ENCODE peak calls at places on chromosomes 12 and 14, in nine cellular contexts. U is GM23248, O is neural progenitor cell, N is SK-N-SH, L is GM23338, Z is hepatocyte, F is HCT116, G is PC-3, S is MM.1S. R is an unnamed sample.

GRCh38 chr12:78036889-78037288 is 206.2 kb downstream of the NAV3 start:
- DNase-seq in S (no peak), O (no peak), L (no peak), N (no peak), U (no peak), G (no peak), Z (no peak), F (no peak), R (no peak)

GRCh38 chr12:66693901-66694513 is 15.1 kb upstream of the GRIP1 start:
- DNase-seq in O (peak), S (peak), U (peak), N (peak), G (peak), F (peak), L (peak), Z (peak), R (peak)

GRCh38 chr14:29037428-29037827 is 270.8 kb downstream of the FOXG1 start:
- DNase-seq in L (no peak), G (no peak), N (no peak), U (peak), Z (no peak), O (no peak), S (no peak), F (no peak), R (no peak)

GRCh38 chr12:122022393-122023338 is 982 bp downstream of the BCL7A start:
- DNase-seq in O (peak), S (no peak), N (peak), F (no peak), U (peak), G (peak), L (peak), Z (peak), R (peak)

GRCh38 chr14:60922050-60922449 is 58.8 kb downstream of the TRMT5 start:
- DNase-seq in S (no peak), G (peak), L (no peak), N (peak), F (no peak), U (peak), Z (no peak), O (no peak), R (no peak)

GRCh38 chr14:32620303-32620702 is 291.2 kb downstream of the AKAP6 start:
- DNase-seq in U (peak), L (no peak), G (peak), O (no peak), F (no peak), S (no peak), N (no peak), Z (no peak), R (no peak)

GRCh38 chr12:39188689-39189088 is 254.2 kb downstream of the KIF21A start:
- DNase-seq in F (no peak), O (no peak), U (no peak), N (no peak), L (no peak), Z (no peak), S (no peak), G (no peak), R (no peak)

GRCh38 chr12:78086553-78087362 is 256.1 kb downstream of the NAV3 start:
- DNase-seq in L (no peak), G (peak), U (peak), F (no peak), O (no peak), N (peak), S (no peak), Z (no peak), R (no peak)

GRCh38 chr12:56684745-56685369 is 3.2 kb downstream of the PTGES3 start:
- DNase-seq in L (no peak), Z (no peak), G (peak), O (no peak), U (peak), N (no peak), F (no peak), S (peak), R (no peak)

GRCh38 chr14:91817566-91818325 is 49.6 kb downstream of the TC2N start:
- DNase-seq in U (no peak), L (peak), S (no peak), Z (no peak), G (no peak), N (no peak), F (no peak), O (peak), R (no peak)

GRCh38 chr14:94568186-94568585 is 6.9 kb downstream of the SERPINA4 start:
- DNase-seq in L (no peak), Z (no peak), G (no peak), O (no peak), N (no peak), U (no peak), F (no peak), S (no peak), R (no peak)

GRCh38 chr12:68956466-68956865 is 23.5 kb upstream of the CPM start:
- DNase-seq in Z (no peak), U (no peak), S (no peak), N (no peak), G (no peak), O (no peak), L (no peak), F (no peak), R (no peak)

GRCh38 chr12:98373019-98373554 is 142.3 kb upstream of the TMPO start:
- DNase-seq in Z (peak), L (peak), F (peak), O (peak), U (peak), S (peak), G (peak), N (peak), R (peak)

GRCh38 chr14:100881211-100882025 is 22.1 kb downstream of the RTL1 start:
- DNase-seq in N (no peak), Z (no peak), U (no peak), F (no peak), S (no peak), L (no peak), G (no peak), O (no peak), R (no peak)

GRCh38 chr14:61524936-61525292 is 170.4 kb upstream of the HIF1A start:
- DNase-seq in G (no peak), U (peak), Z (no peak), O (no peak), S (no peak), L (no peak), N (no peak), F (no peak), R (no peak)

GRCh38 chr14:90381999-90382451 is 14.8 kb upstream of the CALM1 start:
- DNase-seq in L (peak), S (no peak), G (peak), U (peak), N (peak), O (peak), Z (peak), F (no peak), R (peak)

GRCh38 chr12:92073123-92073522 is 72.5 kb downstream of the BTG1 start:
- DNase-seq in N (no peak), G (no peak), F (no peak), S (no peak), L (no peak), Z (no peak), U (no peak), O (no peak), R (no peak)
- TF ChIP-seq EZH2phosphoT487 in N (no peak), G (no peak), F (no peak), S (no peak), L (no peak), Z (no peak), U (no peak), O (no peak), R (no peak)

DNA sequence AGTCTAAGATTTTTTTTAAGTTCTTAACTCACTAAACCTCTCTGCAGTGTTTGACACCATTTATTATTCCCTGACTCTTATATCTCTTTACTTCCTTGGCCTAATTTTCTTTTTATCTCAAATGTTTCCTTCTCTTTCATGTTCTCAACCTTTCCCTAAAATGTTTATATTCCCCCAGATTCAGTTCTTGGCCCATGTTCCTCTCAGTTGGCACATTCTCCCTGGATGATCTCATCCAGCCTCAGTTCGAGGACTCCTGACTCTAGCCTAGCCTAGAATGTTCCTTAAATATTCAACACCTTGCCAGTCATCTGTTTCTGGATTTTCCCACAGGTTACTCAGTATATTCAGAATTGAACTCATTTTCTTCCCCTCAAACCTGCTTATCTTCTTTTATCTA is 81.3 kb downstream of the SCN8A start:
- DNase-seq in U (peak), L (no peak), G (no peak), O (no peak), N (no peak), S (no peak), F (no peak), Z (no peak), R (no peak)
- TF ChIP-seq EZH2phosphoT487 in U (no peak), L (no peak), G (no peak), O (no peak), N (no peak), S (no peak), F (no peak), Z (no peak), R (no peak)

DNA sequence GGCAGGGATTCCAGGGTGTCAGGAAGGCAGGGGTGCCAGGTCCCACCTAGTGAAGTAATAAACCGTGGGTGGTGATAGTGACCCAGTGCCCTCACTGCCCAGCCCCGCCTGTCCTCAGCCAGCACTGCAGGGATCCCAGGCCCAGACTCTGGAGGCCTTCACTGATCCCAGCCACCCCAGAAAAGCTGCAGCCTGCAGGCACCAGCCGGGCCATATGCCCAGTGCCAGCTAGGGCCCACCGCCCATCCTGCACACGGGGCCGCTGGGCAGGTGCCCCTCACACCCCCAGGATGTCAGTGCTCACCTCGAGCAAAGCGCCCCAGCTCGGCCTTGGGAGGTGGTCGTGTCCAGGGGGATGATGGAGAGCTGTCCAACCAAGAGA is 400.7 kb downstream of the TMEM121 start:
- DNase-seq in U (no peak), F (no peak), G (no peak), L (no peak), N (no peak), S (no peak), O (no peak), Z (no peak), R (no peak)
- TF ChIP-seq EZH2phosphoT487 in U (no peak), F (no peak), G (no peak), L (no peak), N (no peak), S (no peak), O (no peak), Z (no peak), R (no peak)

DNA sequence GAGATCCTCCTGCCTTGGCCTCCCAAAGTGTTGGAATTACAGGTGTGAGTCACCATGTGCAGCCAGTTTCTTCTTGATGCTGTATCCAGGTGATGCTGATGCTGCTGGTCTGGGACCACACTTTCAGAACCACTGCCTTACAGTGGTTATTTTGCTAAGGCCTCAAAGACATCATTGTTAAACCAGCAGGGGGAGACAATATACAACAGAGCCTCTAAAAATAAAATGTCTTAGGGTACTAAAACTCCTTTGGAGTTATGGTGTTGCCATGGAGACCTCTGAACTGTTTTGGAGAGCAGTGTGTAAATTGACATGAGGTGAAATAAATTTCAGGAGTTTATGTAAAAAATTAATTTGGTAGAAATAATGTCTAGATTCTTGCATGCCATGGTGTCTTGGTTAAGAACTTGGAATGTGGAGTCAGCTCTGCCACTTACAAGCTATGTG is 1.1 kb upstream of the ARG2 start:
- DNase-seq in S (peak), F (no peak), U (peak), N (peak), Z (peak), G (peak), O (peak), L (peak), R (peak)
- TF ChIP-seq EZH2phosphoT487 in S (no peak), F (no peak), U (no peak), N (no peak), Z (no peak), G (no peak), O (no peak), L (no peak), R (no peak)

GRCh38 chr12:49227701-49228100 is 37.2 kb upstream of the TUBA1C start:
- DNase-seq in N (no peak), G (no peak), S (no peak), Z (no peak), O (peak), L (no peak), U (no peak), F (no peak), R (no peak)

GRCh38 chr12:49223590-49224369 is 34.9 kb upstream of the TUBA1A start:
- DNase-seq in U (no peak), N (peak), S (no peak), Z (no peak), F (no peak), O (peak), L (no peak), G (no peak), R (no peak)

GRCh38 chr12:49223122-49223521 is 34.2 kb upstream of the TUBA1A start:
- DNase-seq in S (no peak), U (no peak), Z (no peak), G (no peak), O (no peak), N (no peak), L (no peak), F (no peak), R (no peak)

GRCh38 chr12:49228653-49229052 is 36.2 kb upstream of the TUBA1C start:
- DNase-seq in O (no peak), L (no peak), S (no peak), U (no peak), Z (no peak), N (no peak), F (no peak), G (no peak), R (no peak)

DNA sequence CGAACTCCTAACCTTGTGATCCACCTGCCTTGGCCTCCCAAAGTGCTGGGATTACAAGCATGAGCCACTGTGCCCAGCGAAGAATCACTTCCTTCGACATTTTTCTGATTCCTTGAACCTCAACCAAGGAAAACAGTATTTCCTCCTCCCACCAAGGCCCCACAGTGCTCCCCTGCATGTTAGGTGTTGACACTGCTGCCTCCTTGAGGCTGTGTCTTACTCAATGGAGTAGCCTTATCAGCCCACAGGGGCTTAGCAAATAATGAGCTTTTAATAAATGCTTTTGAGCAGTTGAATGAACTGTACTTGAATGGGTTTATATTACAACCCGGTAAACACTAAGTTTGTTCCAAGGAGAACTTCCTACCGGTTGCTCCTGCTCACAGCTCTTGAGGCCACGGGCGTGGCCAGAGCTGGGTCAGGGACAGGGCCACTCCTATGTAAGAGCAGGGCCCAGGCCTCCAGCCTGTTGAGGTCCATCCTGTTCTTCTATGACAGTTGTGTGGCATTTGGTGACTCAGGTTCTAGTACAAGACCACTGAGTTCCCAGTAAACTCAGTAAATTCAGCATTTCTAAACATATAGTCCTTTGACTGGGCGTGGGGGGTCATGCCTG is 36.8 kb upstream of the TUBA1A start:
- DNase-seq in O (no peak), G (peak), F (no peak), L (peak), Z (no peak), U (peak), S (no peak), N (no peak), R (no peak)
- TF ChIP-seq EZH2phosphoT487 in O (no peak), G (no peak), F (no peak), L (no peak), Z (no peak), U (no peak), S (no peak), N (no peak), R (no peak)

GRCh38 chr12:119802472-119802871 is 74.6 kb downstream of the CIT start:
- DNase-seq in Z (peak), O (peak), L (no peak), G (no peak), F (no peak), S (no peak), N (no peak), U (peak), R (no peak)

GRCh38 chr12:119807380-119807779 is 69.7 kb downstream of the CIT start:
- DNase-seq in F (no peak), G (no peak), U (no peak), L (no peak), N (no peak), Z (no peak), O (no peak), S (no peak), R (no peak)

GRCh38 chr12:119808441-119808840 is 68.7 kb downstream of the CIT start:
- DNase-seq in N (no peak), S (no peak), Z (no peak), U (peak), G (peak), O (no peak), L (no peak), F (no peak), R (no peak)

GRCh38 chr12:119803391-119803791 is 73.7 kb downstream of the CIT start:
- DNase-seq in U (peak), Z (peak), F (no peak), N (peak), L (peak), S (no peak), G (no peak), O (peak), R (no peak)

DNA sequence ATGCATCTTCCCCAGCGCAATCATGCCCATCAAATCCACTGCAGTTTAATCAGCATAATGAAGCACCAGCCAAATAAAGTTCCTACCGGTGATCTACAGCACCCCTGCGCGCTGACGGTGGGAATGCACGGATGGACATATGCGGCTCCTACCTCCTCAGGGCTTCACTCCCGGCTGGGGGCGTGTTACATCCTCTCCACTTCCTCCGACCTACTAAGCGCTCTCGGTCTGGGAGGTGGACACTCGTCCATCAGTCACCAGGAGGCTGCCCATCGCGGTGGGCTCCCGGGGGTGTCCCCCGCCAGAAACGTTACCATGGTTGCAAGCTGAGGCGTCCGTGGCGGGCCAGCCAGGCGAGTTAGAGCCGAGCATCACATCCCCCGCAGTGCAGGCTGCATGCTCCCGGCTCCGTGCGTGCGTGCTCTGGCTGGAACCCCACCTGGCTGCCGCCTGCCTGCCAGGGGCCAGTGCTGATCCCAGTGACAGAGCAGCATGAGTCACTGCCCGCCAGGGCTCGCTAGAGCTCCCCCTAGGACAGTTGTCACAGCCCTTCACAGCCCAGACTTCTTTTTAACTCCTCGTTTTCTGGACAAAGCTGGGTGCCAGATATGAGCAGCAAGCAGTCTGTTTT is 73.0 kb downstream of the CIT start:
- DNase-seq in N (peak), Z (peak), O (peak), L (peak), G (peak), U (peak), F (peak), S (no peak), R (no peak)
- TF ChIP-seq EZH2phosphoT487 in N (no peak), Z (no peak), O (no peak), L (no peak), G (no peak), U (no peak), F (no peak), S (no peak), R (no peak)

DNA sequence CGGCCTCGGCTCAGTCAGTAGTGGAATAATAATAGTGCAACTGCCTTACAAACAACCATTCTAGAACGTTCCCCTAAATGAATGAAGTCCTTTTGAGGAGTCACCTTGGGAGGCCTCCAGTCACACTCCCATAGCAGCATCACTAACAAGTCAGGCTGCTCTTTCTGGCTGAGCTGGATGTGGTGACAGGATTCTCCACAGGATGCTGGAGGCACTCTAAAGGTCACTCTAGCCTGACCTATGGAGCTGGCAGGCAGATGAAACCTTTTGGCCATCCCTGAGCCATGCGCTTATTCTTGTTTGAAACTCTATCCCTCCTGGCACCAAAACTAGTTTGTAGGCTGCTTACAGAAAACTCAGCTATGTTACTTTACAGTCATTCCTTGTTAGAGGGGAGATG is 17.9 kb upstream of the TFCP2 start:
- DNase-seq in F (no peak), Z (no peak), S (no peak), O (no peak), G (no peak), N (no peak), U (no peak), L (no peak), R (no peak)
- TF ChIP-seq EZH2phosphoT487 in F (no peak), Z (no peak), S (no peak), O (no peak), G (no peak), N (no peak), U (no peak), L (no peak), R (no peak)

GRCh38 chr12:108633081-108633533 is 587 bp downstream of the SELPLG start:
- DNase-seq in G (no peak), L (no peak), Z (no peak), F (no peak), O (no peak), N (no peak), S (no peak), U (no peak), R (peak)
- TF ChIP-seq EZH2phosphoT487 in G (no peak), L (no peak), Z (no peak), F (no peak), O (no peak), N (no peak), S (no peak), U (no peak), R (no peak)